ENCODE peak calls at places on chromosomes 1 and 21, in nine cellular contexts. D, A, I, V, J, O, M, N and H are unnamed samples.

GRCh38 chr1:167599839-167600581 is 30.0 kb upstream of the RCSD1 start:
- DNase-seq in I (peak), D (no peak), M (peak), A (no peak), O (peak), V (peak), J (no peak), N (peak), H (no peak)

GRCh38 chr1:159015440-159015909 is 5.8 kb downstream of the IFI16 start:
- DNase-seq in I (peak), D (no peak), O (peak), M (peak), A (no peak), J (no peak), V (peak), N (no peak), H (no peak)

GRCh38 chr1:1793481-1794244 is 15.4 kb upstream of the NADK start:
- DNase-seq in J (no peak), O (no peak), D (no peak), A (no peak), M (no peak), I (no peak), V (no peak), N (no peak), H (no peak)

GRCh38 chr21:15062566-15062965 is 2.2 kb downstream of the NRIP1 start:
- DNase-seq in I (no peak), N (no peak), O (peak), V (no peak), M (peak), J (no peak), D (no peak), A (no peak), H (no peak)

GRCh38 chr1:226436855-226437491 is 29.1 kb upstream of the PARP1 start:
- DNase-seq in N (no peak), M (no peak), D (no peak), V (no peak), O (no peak), J (no peak), A (no peak), I (no peak), H (no peak)

GRCh38 chr1:214637722-214638473 is 34.9 kb downstream of the CENPF start:
- DNase-seq in O (peak), J (no peak), A (no peak), M (peak), V (no peak), D (no peak), I (peak), N (no peak), H (peak)

GRCh38 chr1:179327679-179328078 is 34.1 kb downstream of the SOAT1 start:
- DNase-seq in O (no peak), J (no peak), A (no peak), N (no peak), M (no peak), I (no peak), D (no peak), V (no peak), H (no peak)

GRCh38 chr1:223261914-223262313 is 102.1 kb downstream of the SUSD4 start:
- DNase-seq in N (no peak), J (no peak), V (no peak), M (no peak), A (no peak), D (no peak), O (no peak), I (no peak), H (no peak)

GRCh38 chr1:154951901-154952657 is 3.8 kb downstream of the PBXIP1 start:
- DNase-seq in O (peak), I (no peak), M (peak), D (no peak), A (no peak), N (no peak), J (no peak), V (no peak), H (no peak)

GRCh38 chr1:234735976-234736375 is 126.0 kb upstream of the IRF2BP2 start:
- DNase-seq in D (no peak), O (no peak), N (no peak), I (no peak), M (no peak), V (no peak), A (no peak), J (no peak), H (no peak)

GRCh38 chr1:235295902-235296350 is 32.1 kb downstream of the ARID4B start:
- DNase-seq in N (peak), D (no peak), A (no peak), I (peak), M (no peak), V (peak), O (no peak), J (no peak), H (no peak)

GRCh38 chr1:87953732-87954344 is 625.2 kb downstream of the LMO4 start:
- DNase-seq in I (peak), O (peak), J (peak), N (peak), D (peak), V (no peak), A (no peak), M (peak), H (peak)
- TF ChIP-seq CTCF in I (peak), O (peak), J (peak), N (peak), D (peak), V (peak), A (peak), M (peak), H (peak)

GRCh38 chr21:43829575-43830119 is 35.4 kb upstream of the AGPAT3 start:
- DNase-seq in O (no peak), V (no peak), I (no peak), M (no peak), A (peak), N (no peak), D (no peak), J (no peak), H (no peak)
- TF ChIP-seq CTCF in O (peak), V (no peak), I (no peak), M (no peak), A (no peak), N (no peak), D (no peak), J (no peak), H (no peak)

GRCh38 chr21:19122371-19122770 is 718.8 kb upstream of the TMPRSS15 start:
- DNase-seq in M (no peak), J (no peak), N (no peak), O (no peak), I (no peak), A (no peak), D (no peak), V (no peak), H (no peak)
- TF ChIP-seq CTCF in M (no peak), J (no peak), N (no peak), O (no peak), I (no peak), A (no peak), D (no peak), V (no peak), H (no peak)

GRCh38 chr1:100438375-100438774 is 86.1 kb downstream of the CDC14A start:
- DNase-seq in O (no peak), D (no peak), I (no peak), A (no peak), V (no peak), N (no peak), M (no peak), J (no peak), H (no peak)
- TF ChIP-seq CTCF in O (no peak), D (no peak), I (no peak), A (no peak), V (no peak), N (no peak), M (no peak), J (no peak), H (no peak)

GRCh38 chr1:156448134-156448967 is 52.2 kb downstream of the MEF2D start:
- DNase-seq in M (no peak), O (no peak), J (no peak), I (no peak), N (peak), V (no peak), D (no peak), A (no peak), H (no peak)

GRCh38 chr1:156445789-156446263 is 54.7 kb downstream of the MEF2D start:
- DNase-seq in V (no peak), N (peak), D (peak), J (peak), O (peak), A (peak), M (peak), I (peak), H (peak)

GRCh38 chr1:156439771-156440183 is 60.8 kb downstream of the MEF2D start:
- DNase-seq in I (no peak), V (no peak), N (no peak), D (no peak), O (no peak), M (no peak), J (no peak), A (no peak), H (no peak)

GRCh38 chr1:156440689-156441437 is 59.7 kb downstream of the MEF2D start:
- DNase-seq in D (no peak), V (no peak), J (no peak), O (no peak), N (no peak), A (no peak), M (no peak), I (no peak), H (no peak)

DNA sequence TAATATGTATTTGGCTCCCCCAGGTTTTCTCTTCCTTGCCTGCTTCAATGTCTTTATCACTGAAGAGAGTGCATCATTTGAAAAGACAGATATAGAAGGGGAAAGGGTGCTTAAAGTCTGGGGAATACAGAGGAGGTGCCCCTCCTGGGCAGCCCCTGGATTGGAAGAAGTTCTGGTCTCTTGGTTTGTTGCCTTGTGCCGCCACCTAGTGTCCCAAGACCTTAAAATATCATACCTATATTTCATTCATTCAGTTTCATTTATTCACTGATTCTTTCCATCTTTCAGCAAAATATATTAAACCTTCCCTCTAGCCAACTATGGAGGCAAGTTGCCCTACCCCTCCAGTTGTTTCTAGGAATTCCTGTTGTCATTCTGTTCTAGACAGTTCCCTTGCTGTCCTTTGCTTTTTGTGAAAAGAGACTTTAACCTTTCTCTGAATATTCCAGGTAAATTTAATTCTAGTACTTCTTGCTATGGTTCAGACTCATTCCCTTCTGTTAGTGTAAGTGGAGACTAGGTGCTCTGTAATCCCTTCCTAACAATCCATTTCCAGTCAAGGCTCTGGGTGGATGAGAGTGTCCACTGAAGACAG is 56.1 kb downstream of the MEF2D start:
- DNase-seq in N (peak), A (no peak), J (no peak), D (no peak), I (no peak), M (peak), O (peak), V (no peak), H (peak)
- TF ChIP-seq CTCF in N (peak), A (peak), J (no peak), D (peak), I (peak), M (peak), O (peak), V (peak), H (peak)

GRCh38 chr1:156599811-156600210 is 1.5 kb downstream of the GPATCH4 start:
- DNase-seq in D (no peak), N (peak), J (no peak), I (no peak), M (no peak), O (peak), V (no peak), A (no peak), H (no peak)
- TF ChIP-seq CTCF in D (no peak), N (peak), J (no peak), I (no peak), M (no peak), O (peak), V (peak), A (no peak), H (peak)